ENCODE peak calls at places on chromosomes 16 and 17, in ten cellular contexts. One of them, this sample, is unnamed.

GRCh38 chr16:88977028-88977844 is at the start of gene CBFA2T3:
- DNase-seq in H9: no peak
- DNase-seq in activated T-cell treated with anti-CD3 and anti-CD28 coated beads, Interleukin-2, amount 50 U/mL, for 48 hours: no peak
- DNase-seq in left ventricle myocardium superior: peak; percentile 88
- DNase-seq in SHP77: no peak
- DNase-seq in psoas muscle: peak; percentile 63
- DNase-seq in NT2/D1: no peak
- DNase-seq in T-helper 17 cell: no peak
- DNase-seq in effector CD4-positive, alpha-beta T cell: no peak
- DNase-seq in K562: peak; percentile 93
- DNase-seq in this sample: no peak

GRCh38 chr17:50426814-50427787 is 1.1 kb downstream of the ACSF2 start:
- DNase-seq in psoas muscle: peak; percentile 27
- DNase-seq in left ventricle myocardium superior: peak; percentile 37
- DNase-seq in T-helper 17 cell: no peak
- DNase-seq in H9: peak; percentile 62
- DNase-seq in SHP77: no peak
- DNase-seq in activated T-cell treated with anti-CD3 and anti-CD28 coated beads, Interleukin-2, amount 50 U/mL, for 48 hours: peak; percentile 49
- DNase-seq in NT2/D1: no peak
- DNase-seq in effector CD4-positive, alpha-beta T cell: no peak
- DNase-seq in K562: peak; percentile 70
- DNase-seq in this sample: peak; percentile 49

GRCh38 chr16:4273858-4274291 is 1.1 kb upstream of the TFAP4 start:
- DNase-seq in psoas muscle: peak; percentile 64
- DNase-seq in NT2/D1: peak; percentile 73
- DNase-seq in left ventricle myocardium superior: peak; percentile 70
- DNase-seq in activated T-cell treated with anti-CD3 and anti-CD28 coated beads, Interleukin-2, amount 50 U/mL, for 48 hours: peak; percentile 78
- DNase-seq in T-helper 17 cell: peak; percentile 23
- DNase-seq in K562: no peak
- DNase-seq in H9: peak; percentile 83
- DNase-seq in SHP77: peak; percentile 45
- DNase-seq in effector CD4-positive, alpha-beta T cell: peak; percentile 28
- DNase-seq in this sample: peak; percentile 74

GRCh38 chr17:64765191-64765889 is 103.2 kb upstream of the SMURF2 start:
- DNase-seq in effector CD4-positive, alpha-beta T cell: no peak
- DNase-seq in NT2/D1: no peak
- DNase-seq in left ventricle myocardium superior: no peak
- DNase-seq in T-helper 17 cell: no peak
- DNase-seq in SHP77: no peak
- DNase-seq in psoas muscle: no peak
- DNase-seq in K562: no peak
- DNase-seq in H9: no peak
- DNase-seq in activated T-cell treated with anti-CD3 and anti-CD28 coated beads, Interleukin-2, amount 50 U/mL, for 48 hours: no peak
- DNase-seq in this sample: no peak

GRCh38 chr17:64741038-64741641 is 79.0 kb upstream of the SMURF2 start:
- DNase-seq in effector CD4-positive, alpha-beta T cell: no peak
- DNase-seq in left ventricle myocardium superior: peak; percentile 43
- DNase-seq in H9: no peak
- DNase-seq in K562: no peak
- DNase-seq in SHP77: no peak
- DNase-seq in activated T-cell treated with anti-CD3 and anti-CD28 coated beads, Interleukin-2, amount 50 U/mL, for 48 hours: no peak
- DNase-seq in NT2/D1: no peak
- DNase-seq in psoas muscle: no peak
- DNase-seq in T-helper 17 cell: no peak
- DNase-seq in this sample: no peak

GRCh38 chr16:49484936-49485335 is 111.3 kb downstream of the C16orf78 start:
- DNase-seq in activated T-cell treated with anti-CD3 and anti-CD28 coated beads, Interleukin-2, amount 50 U/mL, for 48 hours: no peak
- DNase-seq in NT2/D1: no peak
- DNase-seq in T-helper 17 cell: no peak
- DNase-seq in SHP77: no peak
- DNase-seq in K562: no peak
- DNase-seq in psoas muscle: no peak
- DNase-seq in effector CD4-positive, alpha-beta T cell: no peak
- DNase-seq in H9: no peak
- DNase-seq in left ventricle myocardium superior: no peak
- DNase-seq in this sample: no peak

GRCh38 chr16:85235988-85236831 is 123.9 kb upstream of the CIBAR2 start:
- DNase-seq in psoas muscle: no peak
- DNase-seq in NT2/D1: no peak
- DNase-seq in T-helper 17 cell: no peak
- DNase-seq in K562: no peak
- DNase-seq in effector CD4-positive, alpha-beta T cell: no peak
- DNase-seq in left ventricle myocardium superior: peak; percentile 64
- DNase-seq in SHP77: no peak
- DNase-seq in activated T-cell treated with anti-CD3 and anti-CD28 coated beads, Interleukin-2, amount 50 U/mL, for 48 hours: no peak
- DNase-seq in H9: no peak
- DNase-seq in this sample: no peak

GRCh38 chr17:40312131-40312731 is 3.3 kb downstream of the RARA start:
- DNase-seq in left ventricle myocardium superior: peak; percentile 82
- DNase-seq in SHP77: no peak
- DNase-seq in K562: no peak
- DNase-seq in NT2/D1: no peak
- DNase-seq in activated T-cell treated with anti-CD3 and anti-CD28 coated beads, Interleukin-2, amount 50 U/mL, for 48 hours: no peak
- DNase-seq in H9: no peak
- DNase-seq in effector CD4-positive, alpha-beta T cell: no peak
- DNase-seq in T-helper 17 cell: no peak
- DNase-seq in psoas muscle: peak; percentile 60
- DNase-seq in this sample: no peak

This sample was measured in activated naive CD8-positive, alpha-beta T cell treated with anti-CD3 and anti-CD28 coated beads, Interleukin-2, amount 10 ng/mL, durations not matched to agents 7 days and 5 days.